ENCODE peak calls at places on chromosomes 11 and 22, in seven cellular contexts. K is mesenchymal stem cell, Z is H9, C is IMR-90, I is mesendoderm, V is trophoblast cell, Y is H1. A is an unnamed sample.

GRCh38 chr11:393219-394033 is 583 bp upstream of the PKP3 start:
- DNase-seq in C (peak), Y (no peak), K (peak), V (peak), Z (no peak), I (no peak), A (no peak)

GRCh38 chr22:42608481-42609361 is 6.0 kb downstream of the POLDIP3 start:
- DNase-seq in Y (no peak), I (peak), K (peak), Z (no peak), C (peak), V (peak), A (peak)

GRCh38 chr11:7892059-7892699 is 38.9 kb downstream of the OR10A6 start:
- DNase-seq in V (peak), Y (no peak), K (peak), I (peak), C (peak), Z (no peak), A (no peak)

GRCh38 chr11:32154275-32154674 is 63.4 kb downstream of the RCN1 start:
- DNase-seq in I (peak), C (peak), Y (no peak), Z (no peak), V (no peak), K (peak), A (no peak)

GRCh38 chr22:23712256-23712655 is 21.4 kb downstream of the RGL4 start:
- DNase-seq in K (no peak), I (no peak), Z (no peak), C (no peak), Y (no peak), V (no peak), A (no peak)

GRCh38 chr11:27423125-27423524 is 49.5 kb downstream of the LGR4 start:
- DNase-seq in K (peak), C (peak), Z (no peak), V (peak), I (peak), Y (no peak), A (no peak)

GRCh38 chr22:30636226-30637077 is 871 bp downstream of the SLC35E4 start:
- DNase-seq in K (peak), Y (peak), Z (peak), C (no peak), I (no peak), V (no peak), A (no peak)

GRCh38 chr11:57474751-57475115 is 14.4 kb downstream of the RTN4RL2 start:
- DNase-seq in Z (no peak), C (no peak), Y (no peak), K (no peak), V (no peak), I (no peak), A (no peak)

GRCh38 chr11:24496371-24496727 is 504 bp upstream of the LUZP2 start:
- DNase-seq in C (peak), Z (no peak), V (no peak), I (no peak), K (no peak), Y (no peak), A (no peak)

GRCh38 chr11:96136623-96137313 is 206.2 kb downstream of the MAML2 start:
- DNase-seq in C (no peak), Z (no peak), Y (no peak), K (no peak), V (no peak), I (no peak), A (no peak)

GRCh38 chr11:118921929-118922744 is 3.6 kb downstream of the BCL9L start:
- DNase-seq in I (peak), K (peak), Y (peak), Z (peak), C (peak), V (peak), A (no peak)

GRCh38 chr11:33172996-33173395 is 11.7 kb upstream of the CSTF3 start:
- DNase-seq in K (peak), C (peak), Z (no peak), Y (no peak), I (peak), V (peak), A (no peak)

GRCh38 chr11:73752216-73752867 is 8.5 kb downstream of the RAB6A start:
- DNase-seq in C (no peak), K (no peak), I (no peak), Y (peak), Z (no peak), V (peak), A (no peak)

GRCh38 chr11:16299884-16300778 is 56.2 kb downstream of the SOX6 start:
- DNase-seq in Z (no peak), V (no peak), K (peak), Y (no peak), C (no peak), I (no peak), A (no peak)

GRCh38 chr11:64566042-64566914 is 24.7 kb upstream of the SLC22A12 start:
- DNase-seq in Z (peak), I (peak), K (peak), C (peak), Y (peak), V (peak), A (peak)

GRCh38 chr11:65833297-65834030 is at the start of gene SNX32:
- DNase-seq in Y (peak), K (peak), V (peak), C (peak), I (peak), Z (peak), A (peak)

GRCh38 chr11:65829459-65829858 is 4.3 kb upstream of the SNX32 start:
- DNase-seq in I (no peak), K (no peak), Y (no peak), V (no peak), C (no peak), Z (no peak), A (no peak)

DNA sequence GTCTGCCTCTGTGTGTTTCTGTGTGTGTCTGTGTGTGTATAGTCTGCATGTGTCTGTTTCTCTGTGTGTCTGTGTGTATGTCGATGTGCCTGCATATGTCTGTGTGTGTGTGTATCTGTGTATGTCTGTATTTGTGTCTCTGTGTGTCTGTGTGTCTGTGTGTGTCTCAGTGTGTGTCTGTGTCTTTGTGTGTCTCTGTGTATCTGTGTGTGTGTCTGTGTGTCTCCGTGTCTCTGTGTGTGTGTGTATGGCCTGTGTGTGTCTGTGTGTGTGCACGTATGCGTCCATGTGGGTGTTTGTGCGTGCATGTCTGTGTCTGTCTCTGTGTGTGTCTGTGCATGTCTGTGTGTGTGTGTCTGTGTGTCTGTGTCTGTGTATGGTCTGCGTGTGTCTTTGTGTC is 439 bp downstream of the SNX32 start:
- DNase-seq in K (no peak), I (no peak), Z (no peak), Y (no peak), V (no peak), C (no peak), A (no peak)
- H3K27ac ChIP-seq in K (no peak), I (no peak), Z (no peak), Y (no peak), V (no peak), C (no peak), A (no peak)

GRCh38 chr11:77590194-77590591 is 440 bp downstream of the AQP11 start:
- DNase-seq in C (peak), Y (no peak), V (peak), K (peak), Z (peak), I (peak), A (peak)

GRCh38 chr11:77589521-77590193 is at the start of gene AQP11:
- DNase-seq in V (peak), Z (peak), C (peak), Y (peak), I (peak), K (peak), A (peak)

GRCh38 chr11:77592727-77593126 is 3.0 kb downstream of the AQP11 start:
- DNase-seq in I (no peak), Z (no peak), K (no peak), V (no peak), Y (no peak), C (no peak), A (no peak)

GRCh38 chr11:77596626-77597025 is 6.9 kb downstream of the AQP11 start:
- DNase-seq in V (peak), C (peak), K (peak), Z (no peak), I (peak), Y (no peak), A (no peak)

GRCh38 chr11:77593883-77594282 is 4.1 kb downstream of the AQP11 start:
- DNase-seq in C (no peak), Y (no peak), K (no peak), V (no peak), Z (no peak), I (no peak), A (no peak)
- H2BK5ac ChIP-seq in C (no peak), Y (no peak), K (no peak), V (no peak), Z (no peak), I (no peak), A (no peak)

DNA sequence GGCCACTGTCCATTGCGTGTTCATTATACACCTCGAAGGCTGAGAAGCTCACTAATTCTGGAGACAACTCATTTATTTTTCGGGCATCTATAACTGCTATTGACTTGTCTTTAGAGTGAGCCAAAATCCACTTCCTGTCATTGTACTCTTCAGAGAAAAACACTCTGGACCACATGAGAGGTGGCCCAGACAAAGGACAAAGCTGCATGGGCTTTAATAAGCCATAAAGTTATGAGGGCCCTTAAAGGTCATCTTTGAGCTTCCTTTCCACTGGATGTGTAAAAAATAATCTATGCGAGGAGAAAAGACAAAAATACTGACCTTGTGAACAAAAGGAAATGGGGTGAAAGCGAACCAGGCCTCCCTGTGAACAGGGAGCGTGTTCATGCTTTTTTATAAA is 63.5 kb upstream of the ZC3H12C start:
- DNase-seq in V (no peak), K (no peak), Z (no peak), C (no peak), Y (no peak), I (no peak), A (no peak)
- H3K27ac ChIP-seq in V (no peak), K (no peak), Z (no peak), C (no peak), Y (no peak), I (no peak), A (no peak)

DNA sequence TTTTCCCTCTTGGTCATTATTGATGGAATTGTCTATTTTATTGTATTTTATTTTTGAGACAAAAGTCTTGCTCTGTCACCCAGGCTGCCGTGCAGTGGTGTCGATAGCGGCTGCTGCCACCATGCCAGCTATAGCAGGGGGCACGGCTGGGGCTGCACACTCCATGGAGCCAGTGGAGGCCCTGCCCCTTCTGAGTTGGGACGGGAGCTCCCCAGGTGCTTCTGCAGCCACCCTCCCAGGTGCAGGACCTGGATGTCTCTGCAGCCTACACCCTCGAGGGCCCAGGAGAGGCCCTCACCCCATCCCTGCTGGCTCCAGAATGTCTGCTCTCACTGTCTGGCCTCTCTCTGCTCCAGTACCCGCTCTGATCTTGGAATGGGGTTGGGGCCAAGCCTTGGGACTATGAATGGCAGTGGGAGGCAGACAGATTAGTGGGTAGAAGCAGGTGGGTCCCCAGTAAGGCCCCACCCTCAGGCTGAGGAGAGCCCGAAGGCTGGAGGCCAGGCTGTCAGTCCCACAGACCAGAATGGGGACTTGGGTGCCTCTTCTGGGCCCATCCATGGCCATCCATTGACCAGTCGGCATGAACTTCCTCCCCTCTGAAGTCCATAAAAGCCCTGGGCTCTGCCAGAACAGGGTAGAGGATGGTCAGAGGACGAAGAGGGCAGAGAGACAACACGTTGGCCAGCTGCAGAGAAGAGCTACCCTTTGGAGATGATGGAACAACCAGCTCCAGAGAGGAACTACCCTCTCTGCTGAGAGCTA is 49.6 kb upstream of the ATXN10 start:
- DNase-seq in K (no peak), V (no peak), Y (no peak), C (no peak), I (no peak), Z (no peak), A (no peak)
- H2BK5ac ChIP-seq in K (no peak), V (no peak), Y (no peak), C (no peak), I (no peak), Z (no peak), A (no peak)

A was measured in neuronal stem cell.